ENCODE peak calls at places on chromosomes 4 and X, in ten cellular contexts. V, Y, I, C, A, L, G, B, K and W are unnamed samples.

GRCh38 chr4:114037981-114038380 is 58.5 kb upstream of the ARSJ start:
- DNase-seq in K (no peak), L (no peak), Y (no peak), G (no peak), A (no peak), V (no peak), C (no peak), I (no peak), B (no peak), W (no peak)

GRCh38 chr4:45172636-45173035 is 446.3 kb upstream of the GNPDA2 start:
- DNase-seq in A (peak; percentile 33), L (no peak), V (no peak), G (peak; percentile 2), Y (no peak), K (no peak), I (peak; percentile 76), B (no peak), C (no peak), W (no peak)

GRCh38 chr4:38673109-38673978 is 9.3 kb downstream of the KLF3 start:
- DNase-seq in I (peak; percentile 55), V (peak; percentile 49), A (no peak), G (no peak), C (no peak), B (peak; percentile 69), K (peak; percentile 73), Y (peak; percentile 21), L (peak; percentile 56), W (peak; percentile 96)

GRCh38 chrX:74104356-74105065 is 199.5 kb upstream of the ZCCHC13 start:
- DNase-seq in A (no peak), L (peak; percentile 4), K (peak; percentile 73), V (no peak), B (peak; percentile 3), Y (no peak), I (no peak), C (peak; percentile 5), G (no peak), W (no peak)

GRCh38 chrX:76555816-76556215 is 128.3 kb downstream of the MAGEE1 start:
- DNase-seq in Y (peak; percentile 2), K (peak; percentile 35), I (peak; percentile 81), A (peak; percentile 78), G (peak; percentile 70), V (peak; percentile 22), C (peak; percentile 22), B (peak; percentile 0), L (peak; percentile 33), W (no peak)

GRCh38 chr4:123248260-123248659 is 148.3 kb upstream of the SPRY1 start:
- DNase-seq in L (no peak), G (no peak), V (peak; percentile 66), A (no peak), I (no peak), K (peak; percentile 37), B (peak; percentile 68), Y (peak; percentile 7), C (peak; percentile 58), W (no peak)

GRCh38 chr4:38161208-38162113 is 201.3 kb downstream of the PTTG2 start:
- DNase-seq in L (no peak), I (no peak), G (no peak), V (peak; percentile 52), Y (no peak), B (no peak), K (peak; percentile 65), A (no peak), C (peak; percentile 31), W (no peak)

GRCh38 chr4:153513596-153513995 is 47.4 kb downstream of the TMEM131L start:
- DNase-seq in L (peak; percentile 62), I (no peak), G (no peak), Y (no peak), K (peak; percentile 76), A (no peak), C (peak; percentile 74), B (peak; percentile 64), V (peak; percentile 38), W (no peak)

GRCh38 chr4:15675363-15675762 is 6.3 kb upstream of the FAM200B start:
- DNase-seq in I (no peak), A (no peak), K (no peak), Y (no peak), G (no peak), B (no peak), L (no peak), V (no peak), C (no peak), W (no peak)

GRCh38 chr4:142282870-142283431 is 563.1 kb downstream of the INPP4B start:
- DNase-seq in V (peak; percentile 39), A (peak; percentile 24), C (no peak), I (peak; percentile 58), K (peak; percentile 15), B (peak; percentile 66), L (no peak), G (no peak), Y (no peak), W (peak; percentile 31)

GRCh38 chrX:10239611-10240064 is 82.9 kb downstream of the CLCN4 start:
- DNase-seq in L (no peak), A (no peak), V (peak; percentile 71), G (no peak), C (peak; percentile 77), B (peak; percentile 60), K (peak; percentile 72), Y (no peak), I (no peak), W (no peak)
- H3K9ac ChIP-seq in L (no peak overlapping the region), A (no peak overlapping the region), V (no peak overlapping the region), G (no peak overlapping the region), C (no peak overlapping the region), B (no peak overlapping the region), K (peak overlapping the region; percentile 24), Y (no peak overlapping the region), I (no peak overlapping the region), W (no peak overlapping the region)

GRCh38 chr4:154630307-154630706 is 17.9 kb upstream of the FGG start:
- DNase-seq in G (no peak), C (no peak), L (no peak), B (no peak), V (no peak), I (no peak), K (no peak), A (no peak), Y (no peak), W (no peak)

DNA sequence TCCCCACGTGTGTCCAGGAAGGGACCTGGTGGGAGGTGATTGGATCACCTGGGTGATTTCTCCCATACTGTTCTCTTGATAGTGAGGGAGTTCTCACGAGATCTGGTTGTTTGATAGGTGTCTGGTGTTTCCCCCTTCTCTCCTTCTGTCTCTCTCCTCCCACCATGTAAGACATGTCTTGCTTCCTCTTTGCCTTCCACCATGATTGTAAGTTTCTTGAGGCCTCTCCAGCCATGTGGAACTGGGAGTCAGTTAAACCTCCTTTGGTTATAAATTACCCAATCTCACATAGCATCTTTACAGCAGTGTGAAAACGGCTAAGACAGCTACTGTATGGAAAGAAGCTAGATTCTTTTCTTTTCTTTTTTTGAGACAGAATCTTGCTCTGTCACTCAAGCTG is 21.6 kb upstream of the FGG start:
- DNase-seq in V (no peak), A (no peak), C (no peak), B (no peak), I (no peak), Y (no peak), G (no peak), K (no peak), L (no peak), W (no peak)
- H3K27me3 ChIP-seq in V (no peaks in the 10 kb centered on the region), A (peaks cover 17% of the 10 kb centered on the region), C (no peaks in the 10 kb centered on the region), B (no peaks in the 10 kb centered on the region), I (peaks cover 9% of the 10 kb centered on the region), Y (peaks cover 12% of the 10 kb centered on the region), G (no peaks in the 10 kb centered on the region), K (peaks cover 34% of the 10 kb centered on the region), L (no peaks in the 10 kb centered on the region), W (no peaks in the 10 kb centered on the region)

GRCh38 chr4:1950369-1950768 is 58.4 kb downstream of the NELFA start:
- DNase-seq in I (no peak), K (no peak), G (no peak), Y (no peak), L (no peak), A (no peak), B (no peak), C (no peak), V (no peak), W (no peak)

GRCh38 chr4:1945492-1945891 is 63.3 kb downstream of the NELFA start:
- DNase-seq in I (no peak), A (peak; percentile 42), B (no peak), G (peak; percentile 2), V (no peak), K (no peak), C (no peak), L (no peak), Y (no peak), W (no peak)

GRCh38 chr4:1945912-1946311 is 62.9 kb downstream of the NELFA start:
- DNase-seq in Y (no peak), V (no peak), A (no peak), C (no peak), G (no peak), L (no peak), I (no peak), K (no peak), B (no peak), W (no peak)

GRCh38 chr4:1948892-1949436 is 59.8 kb downstream of the NELFA start:
- DNase-seq in K (no peak), B (no peak), L (no peak), C (no peak), A (no peak), G (no peak), Y (no peak), V (no peak), I (no peak), W (no peak)

GRCh38 chr4:1948232-1948631 is 60.5 kb downstream of the NELFA start:
- DNase-seq in G (no peak), B (no peak), C (no peak), L (no peak), K (no peak), A (no peak), I (no peak), V (no peak), Y (no peak), W (no peak)
- H3K9ac ChIP-seq in G (no peak overlapping the region), B (no peak overlapping the region), C (no peak overlapping the region), L (no peak overlapping the region), K (no peak overlapping the region), A (no peak overlapping the region), I (no peak overlapping the region), V (no peak overlapping the region), Y (no peak overlapping the region), W (no peak overlapping the region)

DNA sequence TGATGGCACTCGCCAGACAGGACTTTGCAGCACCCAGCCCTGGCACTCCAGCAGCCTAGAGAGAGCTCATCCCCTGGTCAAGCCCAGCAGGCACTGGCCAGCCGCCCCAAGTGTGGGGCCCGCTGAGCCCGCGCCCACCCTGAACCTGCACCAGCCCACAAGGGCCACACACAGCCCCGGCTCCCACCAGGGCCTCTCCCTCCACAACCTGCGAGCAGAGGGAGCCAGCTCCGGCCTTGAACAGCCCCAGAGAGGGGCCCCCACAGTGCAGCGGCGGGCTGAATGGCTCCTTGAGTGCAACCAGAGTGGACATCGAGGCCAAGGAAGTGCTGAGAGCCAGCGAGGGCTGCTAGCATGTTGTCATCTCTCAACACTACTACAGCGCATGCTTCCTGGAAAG is 34.4 kb upstream of the DEFB131A start:
- DNase-seq in G (no peak), Y (no peak), V (no peak), I (peak; percentile 34), K (no peak), C (no peak), L (no peak), A (no peak), B (no peak), W (no peak)
- H3K27me3 ChIP-seq in G (no peaks in the 10 kb centered on the region), Y (no peaks in the 10 kb centered on the region), V (no peaks in the 10 kb centered on the region), I (no peaks in the 10 kb centered on the region), K (no peaks in the 10 kb centered on the region), C (no peaks in the 10 kb centered on the region), L (no peaks in the 10 kb centered on the region), A (no peaks in the 10 kb centered on the region), B (no peaks in the 10 kb centered on the region), W (no peaks in the 10 kb centered on the region)

GRCh38 chr4:78131403-78131802 is 74.3 kb downstream of the FRAS1 start:
- DNase-seq in I (no peak), V (no peak), L (no peak), Y (no peak), C (no peak), A (no peak), K (peak; percentile 83), G (no peak), B (peak; percentile 79), W (no peak)
- H3K9ac ChIP-seq in I (no peak overlapping the region), V (no peak overlapping the region), L (no peak overlapping the region), Y (no peak overlapping the region), C (no peak overlapping the region), A (no peak overlapping the region), K (no peak overlapping the region), G (no peak overlapping the region), B (no peak overlapping the region), W (no peak overlapping the region)